ENCODE peak calls at places on chromosomes 12 and 14, in nine cellular contexts. P is Peyer's patch, K is HFF-Myc, I is choroid plexus epithelial cell, D is fibroblast of lung, O is astrocyte of the spinal cord, U is breast epithelium, X is esophagus squamous epithelium, W is left ventricle myocardium inferior. A is an unnamed sample.

GRCh38 chr12:15208871-15209656 is 12.2 kb downstream of the RERG start:
- DNase-seq in P (no peak), W (no peak), O (peak), I (peak), X (no peak), D (peak), U (no peak), K (no peak), A (peak)

GRCh38 chr14:58428011-58428807 is 690 bp downstream of the KIAA0586 start:
- DNase-seq in I (peak), U (no peak), K (peak), X (no peak), D (peak), P (no peak), O (peak), W (no peak), A (peak)

GRCh38 chr12:4806439-4807115 is 86.4 kb downstream of the GALNT8 start:
- DNase-seq in X (no peak), O (no peak), P (no peak), U (no peak), D (no peak), W (no peak), K (no peak), I (no peak), A (no peak)

GRCh38 chr12:41904041-41904440 is 240.6 kb downstream of the GXYLT1 start:
- DNase-seq in U (no peak), I (no peak), X (no peak), P (no peak), K (no peak), D (no peak), O (no peak), W (no peak), A (no peak)

GRCh38 chr12:104643921-104644669 is 187.3 kb downstream of the CHST11 start:
- DNase-seq in I (peak), K (no peak), X (no peak), D (no peak), O (no peak), U (no peak), P (no peak), W (peak), A (peak)

GRCh38 chr12:15939111-15939510 is 28.0 kb downstream of the DERA start:
- DNase-seq in P (no peak), D (no peak), I (no peak), W (no peak), U (no peak), X (no peak), O (no peak), K (no peak), A (no peak)

GRCh38 chr14:54772451-54772881 is 130.2 kb downstream of the GCH1 start:
- DNase-seq in W (no peak), D (peak), I (peak), K (no peak), X (no peak), O (peak), U (no peak), P (no peak), A (peak)

GRCh38 chr14:85934123-85934885 is 404.4 kb downstream of the FLRT2 start:
- DNase-seq in U (no peak), I (peak), O (peak), D (peak), W (no peak), P (no peak), K (no peak), X (no peak), A (no peak)

GRCh38 chr12:1808798-1809480 is 11.4 kb upstream of the LRTM2 start:
- DNase-seq in X (no peak), W (peak), P (no peak), D (no peak), I (no peak), U (no peak), O (no peak), K (no peak), A (no peak)

GRCh38 chr14:89231426-89232113 is 185.5 kb downstream of the FOXN3 start:
- DNase-seq in K (no peak), W (no peak), X (no peak), I (no peak), D (no peak), P (no peak), O (no peak), U (no peak), A (no peak)

GRCh38 chr12:49909826-49910225 is 6.1 kb upstream of the FAIM2 start:
- DNase-seq in I (peak), O (peak), U (no peak), K (peak), W (no peak), P (no peak), X (no peak), D (peak), A (peak)

DNA sequence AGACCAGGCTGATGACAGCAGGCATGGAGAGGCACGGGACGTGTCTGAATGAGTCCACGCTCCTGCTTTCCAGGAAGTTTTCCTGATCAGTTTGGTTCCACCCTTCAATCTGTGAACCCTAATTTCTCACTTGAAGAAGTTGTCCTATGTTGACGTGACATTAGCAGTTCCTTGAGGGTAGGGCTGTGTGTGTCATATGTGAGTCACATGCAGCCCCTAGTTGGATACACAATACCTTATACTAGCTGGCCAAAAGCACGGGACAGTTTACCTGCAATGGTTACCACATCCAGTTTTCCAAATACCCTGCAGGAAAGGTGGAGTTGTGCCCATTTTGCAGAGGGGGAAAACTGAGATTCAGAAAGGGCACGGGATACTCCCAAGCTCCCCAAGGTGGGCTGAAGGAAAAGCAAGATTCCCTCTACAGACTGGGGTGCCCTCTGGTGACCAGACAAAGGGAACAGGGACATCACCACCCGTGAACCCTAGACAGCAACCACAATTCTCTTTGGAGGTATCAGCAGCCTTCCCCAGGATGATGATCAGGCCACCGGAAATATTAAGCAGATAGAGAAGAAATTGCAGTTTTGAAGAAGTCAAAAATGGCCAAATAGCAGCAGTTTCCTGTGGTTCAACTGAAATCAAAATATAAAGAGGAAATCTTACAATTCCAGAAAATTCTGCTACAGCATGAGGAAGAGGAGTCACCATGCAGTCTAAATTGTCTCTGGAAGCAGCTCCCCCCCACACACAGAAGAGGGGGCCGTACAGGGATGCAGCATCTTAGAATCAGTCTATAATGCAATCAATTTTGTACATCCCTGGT is 194.4 kb downstream of the PHETA1 start:
- DNase-seq in P (no peak), X (no peak), U (no peak), O (no peak), K (no peak), D (no peak), I (no peak), W (no peak), A (no peak)
- TF ChIP-seq CTCF in P (no peak), X (no peak), U (no peak), O (no peak), K (no peak), D (no peak), I (peak), W (peak), A (no peak)

DNA sequence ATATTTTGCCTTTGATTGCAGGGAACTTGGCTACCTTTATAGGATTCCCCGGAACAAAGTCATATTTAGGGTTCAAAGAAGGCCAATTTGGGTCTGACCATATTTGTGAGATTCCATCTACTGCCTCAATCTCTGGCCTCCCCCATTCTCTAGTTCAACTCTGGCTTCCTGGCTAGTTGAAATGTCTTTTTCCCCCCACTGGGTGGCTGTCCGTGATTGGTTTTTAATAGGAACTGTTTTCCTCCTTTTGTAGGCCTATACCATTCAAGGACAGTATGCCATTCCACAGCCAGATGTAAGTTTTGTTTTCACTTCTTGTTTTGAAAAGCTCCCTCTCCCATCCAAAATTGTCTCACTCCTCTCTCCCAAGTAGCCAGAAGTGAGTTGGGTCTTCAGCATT is 13.8 kb downstream of the PCBP2 start:
- DNase-seq in O (no peak), U (no peak), D (no peak), K (no peak), I (no peak), W (no peak), X (no peak), P (no peak), A (no peak)
- H3K4me3 ChIP-seq in O (no peak), U (no peak), D (no peak), K (no peak), I (no peak), W (no peak), X (no peak), P (no peak), A (no peak)

GRCh38 chr14:68655961-68656360 is 136.9 kb downstream of the ZFP36L1 start:
- DNase-seq in U (peak), K (no peak), P (no peak), I (no peak), W (no peak), O (no peak), D (no peak), X (no peak), A (no peak)
- TF ChIP-seq CTCF in U (no peak), K (no peak), P (no peak), I (peak), W (peak), O (peak), D (no peak), X (no peak), A (no peak)

GRCh38 chr12:110619534-110619953 is 5.6 kb downstream of the TCTN1 start:
- DNase-seq in K (no peak), P (no peak), I (no peak), W (no peak), O (no peak), U (no peak), D (no peak), X (no peak), A (no peak)
- H3K4me3 ChIP-seq in K (no peak), P (no peak), I (no peak), W (no peak), O (no peak), U (no peak), D (no peak), X (no peak), A (no peak)

GRCh38 chr14:101330416-101331140 is 230.7 kb upstream of the DIO3 start:
- DNase-seq in O (no peak), X (no peak), D (no peak), I (no peak), U (no peak), P (no peak), K (no peak), W (no peak), A (no peak)

GRCh38 chr14:101331141-101331525 is 230.2 kb upstream of the DIO3 start:
- DNase-seq in O (no peak), I (no peak), X (no peak), P (no peak), K (no peak), U (no peak), D (no peak), W (no peak), A (no peak)

GRCh38 chr14:101332281-101332680 is 229.0 kb upstream of the DIO3 start:
- DNase-seq in K (no peak), P (no peak), I (no peak), U (no peak), D (no peak), X (no peak), O (no peak), W (no peak), A (no peak)

GRCh38 chr14:101325319-101325718 is 236.0 kb upstream of the DIO3 start:
- DNase-seq in K (no peak), I (no peak), P (no peak), O (no peak), D (no peak), W (no peak), X (no peak), U (no peak), A (no peak)

GRCh38 chr14:101328412-101329149 is 232.7 kb upstream of the DIO3 start:
- DNase-seq in X (no peak), W (no peak), I (no peak), K (no peak), P (no peak), O (no peak), U (no peak), D (no peak), A (no peak)
- TF ChIP-seq CTCF in X (no peak), W (no peak), I (no peak), K (no peak), P (no peak), O (no peak), U (no peak), D (no peak), A (no peak)

GRCh38 chr14:22458737-22459136 is 130.3 kb downstream of the DAD1 start:
- DNase-seq in O (no peak), U (no peak), W (no peak), I (no peak), D (no peak), K (no peak), P (no peak), X (no peak), A (no peak)
- H3K4me3 ChIP-seq in O (no peak), U (no peak), W (no peak), I (no peak), D (no peak), K (no peak), P (no peak), X (no peak), A (no peak)

GRCh38 chr12:126262829-126263228 is 1197.6 kb downstream of the AACS start:
- DNase-seq in U (no peak), K (no peak), D (no peak), O (no peak), W (no peak), P (no peak), I (no peak), X (no peak), A (no peak)
- TF ChIP-seq CTCF in U (no peak), K (no peak), D (no peak), O (no peak), W (no peak), P (no peak), I (no peak), X (no peak), A (no peak)

GRCh38 chr12:64679487-64679983 is 69.2 kb downstream of the RASSF3 start:
- DNase-seq in U (peak), K (no peak), W (peak), X (peak), O (peak), D (peak), I (peak), P (peak), A (peak)

GRCh38 chr12:64680235-64680634 is 69.9 kb downstream of the RASSF3 start:
- DNase-seq in U (no peak), I (no peak), P (no peak), X (no peak), K (no peak), O (no peak), W (no peak), D (no peak), A (no peak)

GRCh38 chr12:64678248-64678647 is 68.0 kb downstream of the RASSF3 start:
- DNase-seq in X (no peak), I (no peak), D (no peak), W (no peak), O (no peak), K (no peak), U (no peak), P (no peak), A (no peak)

GRCh38 chr12:64681200-64682052 is 71.1 kb downstream of the RASSF3 start:
- DNase-seq in I (no peak), D (no peak), P (no peak), O (no peak), X (no peak), U (no peak), W (no peak), K (no peak), A (no peak)

DNA sequence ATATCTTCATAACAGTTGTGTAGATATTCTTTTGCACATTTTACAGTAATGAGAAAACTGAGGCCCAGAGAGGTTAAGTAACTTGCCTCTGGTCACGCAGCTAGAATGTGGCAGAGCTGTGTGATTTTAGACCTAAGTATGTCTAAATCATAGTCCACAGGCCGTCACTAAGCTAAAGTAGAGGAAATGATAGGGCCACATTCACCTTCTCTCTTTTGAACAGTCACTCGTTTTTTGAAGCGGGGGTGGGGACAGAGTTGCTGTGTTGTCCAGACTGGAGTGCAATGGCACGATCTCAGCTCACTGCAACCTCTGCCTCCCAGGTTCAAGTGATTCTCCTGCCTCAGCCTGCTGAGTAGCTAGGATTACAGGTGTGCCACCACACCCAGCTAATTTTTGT is 68.5 kb downstream of the RASSF3 start:
- DNase-seq in O (no peak), W (no peak), U (no peak), I (no peak), D (no peak), X (no peak), K (no peak), P (no peak), A (no peak)
- H3K4me3 ChIP-seq in O (no peak), W (no peak), U (no peak), I (no peak), D (no peak), X (no peak), K (no peak), P (no peak), A (no peak)